ENCODE peak calls at places on chromosomes 6 and 20, in six cellular contexts. U is GM12865; L is effector CD4-positive, alpha-beta T cell; C is activated CD4-positive, CD25-positive, alpha-beta regulatory T cell; T is HL-60; O is SIG-M5. D is an unnamed sample.

GRCh38 chr6:94636780-94637385 is 940.5 kb upstream of the MANEA start:
- DNase-seq in U (no peak), L (no peak), C (no peak), T (no peak), O (no peak), D (no peak)

GRCh38 chr20:43434565-43434964 is 23.1 kb upstream of the SRSF6 start:
- DNase-seq in U (no peak), L (no peak), C (no peak), T (no peak), O (no peak), D (no peak)

GRCh38 chr20:52410746-52411317 is 219.3 kb upstream of the ZFP64 start:
- DNase-seq in U (no peak), L (no peak), C (no peak), T (no peak), O (no peak), D (no peak)

GRCh38 chr6:52409499-52409898 is 10.6 kb upstream of the EFHC1 start:
- DNase-seq in U (no peak), L (no peak), C (no peak), T (no peak), O (no peak), D (no peak)

GRCh38 chr6:31567531-31568370 is 4.3 kb upstream of the LTA start:
- DNase-seq in U (peak; percentile 83), L (no peak), C (no peak), T (no peak), O (no peak), D (no peak)

GRCh38 chr20:34750484-34750883 is 46.3 kb downstream of the TP53INP2 start:
- DNase-seq in U (no peak), L (no peak), C (no peak), T (no peak), O (no peak), D (no peak)

GRCh38 chr20:31845300-31845863 is at the start of gene FOXS1:
- DNase-seq in U (no peak), L (no peak), C (no peak), T (no peak), O (no peak), D (no peak)

GRCh38 chr20:53748821-53749402 is 155.3 kb upstream of the ZNF217 start:
- DNase-seq in U (peak; percentile 60), L (no peak), C (no peak), T (no peak), O (no peak), D (no peak)

GRCh38 chr20:33947709-33948295 is 45.9 kb upstream of the RALY start:
- DNase-seq in U (peak; percentile 64), L (peak; percentile 14), C (no peak), T (peak; percentile 82), O (no peak), D (peak; percentile 59)

GRCh38 chr20:37165031-37165430 is 14.1 kb upstream of the RPN2 start:
- DNase-seq in U (no peak), L (no peak), C (no peak), T (no peak), O (no peak), D (no peak)

GRCh38 chr6:139323511-139324445 is 32.0 kb upstream of the TXLNB start:
- DNase-seq in U (peak; percentile 61), L (peak; percentile 67), C (peak; percentile 41), T (peak; percentile 94), O (peak; percentile 73), D (no peak)

GRCh38 chr6:134115715-134116074 is 63.3 kb upstream of the SLC2A12 start:
- DNase-seq in U (no peak), L (no peak), C (no peak), T (no peak), O (no peak), D (no peak)

GRCh38 chr6:25971187-25971811 is 8.7 kb downstream of the TRIM38 start:
- DNase-seq in U (no peak), L (no peak), C (no peak), T (no peak), O (no peak), D (peak; percentile 58)

GRCh38 chr20:19814241-19814640 is 56.2 kb downstream of the RIN2 start:
- DNase-seq in U (no peak), L (no peak), C (no peak), T (no peak), O (no peak), D (no peak)

GRCh38 chr6:41502607-41503434 is 43.4 kb upstream of the FOXP4 start:
- DNase-seq in U (no peak), L (no peak), C (no peak), T (no peak), O (no peak), D (no peak)

GRCh38 chr20:37240337-37241055 is 21.1 kb downstream of the GHRH start:
- DNase-seq in U (no peak), L (no peak), C (no peak), T (no peak), O (no peak), D (no peak)

GRCh38 chr6:2875840-2876207 is 27.3 kb downstream of the SERPINB9 start:
- DNase-seq in U (no peak), L (peak; percentile 49), C (peak; percentile 31), T (peak; percentile 39), O (no peak), D (no peak)

GRCh38 chr6:33885121-33886057 is 81.6 kb upstream of the MLN start:
- DNase-seq in U (no peak), L (no peak), C (no peak), T (no peak), O (no peak), D (no peak)

GRCh38 chr6:292506-293184 is 358 bp downstream of the DUSP22 start:
- DNase-seq in U (peak; percentile 97), L (peak; percentile 72), C (no peak), T (peak; percentile 86), O (no peak), D (peak; percentile 36)

GRCh38 chr20:38859070-38859690 is 53.7 kb downstream of the PPP1R16B start:
- DNase-seq in U (peak; percentile 68), L (no peak), C (no peak), T (peak; percentile 74), O (no peak), D (no peak)

GRCh38 chr6:31945507-31946369 is at the start of gene CFB:
- DNase-seq in U (no peak), L (no peak), C (no peak), T (no peak), O (no peak), D (peak; percentile 98)

GRCh38 chr6:126176266-126176665 is 163.6 kb upstream of the CENPW start:
- DNase-seq in U (no peak), L (no peak), C (no peak), T (peak; percentile 14), O (no peak), D (peak; percentile 37)

GRCh38 chr6:3750324-3751018 is 1.0 kb downstream of the PXDC1 start:
- DNase-seq in U (no peak), L (no peak), C (no peak), T (peak; percentile 10), O (no peak), D (peak; percentile 66)

GRCh38 chr6:105483492-105483891 is 80.6 kb upstream of the PREP start:
- DNase-seq in U (no peak), L (no peak), C (no peak), T (no peak), O (no peak), D (no peak)

GRCh38 chr20:9741996-9742395 is 96.9 kb downstream of the PAK5 start:
- DNase-seq in U (no peak), L (no peak), C (no peak), T (no peak), O (no peak), D (no peak)

GRCh38 chr6:23655502-23655901 is 470.5 kb upstream of the NRSN1 start:
- DNase-seq in U (no peak), L (no peak), C (no peak), T (no peak), O (no peak), D (no peak)

GRCh38 chr6:143232849-143233248 is 172.2 kb downstream of the AIG1 start:
- DNase-seq in U (peak; percentile 64), L (no peak), C (no peak), T (peak; percentile 40), O (no peak), D (peak; percentile 39)

GRCh38 chr6:127938701-127939100 is 37.8 kb upstream of the THEMIS start:
- DNase-seq in U (no peak), L (no peak), C (no peak), T (no peak), O (no peak), D (no peak)

GRCh38 chr6:33160728-33161323 is 31.4 kb downstream of the COL11A2 start:
- DNase-seq in U (no peak), L (no peak), C (no peak), T (peak; percentile 29), O (no peak), D (peak; percentile 44)

GRCh38 chr6:122400467-122401089 is 1.1 kb downstream of the HSF2 start:
- DNase-seq in U (peak; percentile 5), L (no peak), C (no peak), T (no peak), O (no peak), D (no peak)

GRCh38 chr6:3473773-3474172 is 16.9 kb upstream of the SLC22A23 start:
- DNase-seq in U (no peak), L (no peak), C (no peak), T (no peak), O (no peak), D (no peak)

D was measured in Calu3.